ENCODE peak calls at places on chromosomes 11 and 22, in seven cellular contexts. X is astrocyte of the cerebellum, Q is AG09319, N is spleen, S is endothelial cell, V is neural crest cell, U is H1. P is an unnamed sample.
A peak's percentile ranks its signal among the peaks of the same experiment; 100 is the strongest.

GRCh38 chr11:1570896-1571759 is 943 bp downstream of the DUSP8 start:
- DNase-seq in N (peak; percentile 82), U (peak; percentile 73), X (no peak), Q (no peak), V (no peak), S (peak; percentile 13), P (no peak)

GRCh38 chr11:120181446-120181992 is 29.3 kb upstream of the OAF start:
- DNase-seq in X (no peak), Q (no peak), N (peak; percentile 39), S (no peak), V (no peak), U (no peak), P (no peak)

GRCh38 chr11:68461284-68461861 is 821 bp downstream of the PPP6R3 start:
- DNase-seq in U (no peak), X (no peak), Q (no peak), S (no peak), N (peak; percentile 25), V (no peak), P (no peak)

GRCh38 chr22:42272431-42273004 is 2.1 kb upstream of the TCF20 start:
- DNase-seq in N (peak; percentile 49), V (no peak), Q (no peak), S (no peak), X (no peak), U (no peak), P (no peak)

GRCh38 chr11:129279326-129280026 is 87.4 kb upstream of the ARHGAP32 start:
- DNase-seq in S (peak; percentile 84), U (peak; percentile 81), N (peak; percentile 94), Q (peak; percentile 37), V (peak; percentile 74), X (peak; percentile 23), P (peak; percentile 45)

GRCh38 chr11:126332221-126332711 is 23.2 kb upstream of the ST3GAL4 start:
- DNase-seq in X (no peak), Q (no peak), S (no peak), U (no peak), N (peak; percentile 74), V (no peak), P (no peak)

GRCh38 chr11:20126724-20127123 is 33.6 kb downstream of the DBX1 start:
- DNase-seq in S (no peak), V (no peak), Q (no peak), X (no peak), N (no peak), U (no peak), P (no peak)

GRCh38 chr11:32893091-32893946 is 708 bp downstream of the QSER1 start:
- DNase-seq in N (peak; percentile 92), Q (no peak), U (peak; percentile 80), V (peak; percentile 67), X (no peak), S (peak; percentile 82), P (no peak)

GRCh38 chr11:12556155-12556554 is 118.1 kb upstream of the TEAD1 start:
- DNase-seq in S (no peak), Q (no peak), U (peak; percentile 47), V (no peak), X (no peak), N (no peak), P (no peak)

GRCh38 chr11:102587722-102588121 is 37.4 kb downstream of the MMP20 start:
- DNase-seq in Q (no peak), U (no peak), N (no peak), X (no peak), S (no peak), V (no peak), P (no peak)

GRCh38 chr11:82906236-82906635 is 4.7 kb downstream of the DDIAS start:
- DNase-seq in X (peak; percentile 6), Q (no peak), S (no peak), V (no peak), U (no peak), N (no peak), P (no peak)

GRCh38 chr22:40950888-40951794 is at the start of gene RBX1:
- DNase-seq in V (peak; percentile 97), U (peak; percentile 99), X (peak; percentile 95), Q (peak; percentile 97), N (peak; percentile 100), S (peak; percentile 98), P (no peak)
- TF ChIP-seq CTCF in V (no peak), U (no peak), X (no peak), Q (no peak), N (no peak), S (no peak), P (no peak)

GRCh38 chr22:24727218-24727851 is 47.2 kb downstream of the PIWIL3 start:
- DNase-seq in Q (peak; percentile 27), S (no peak), V (no peak), N (no peak), U (no peak), X (peak; percentile 88), P (no peak)
- TF ChIP-seq CTCF in Q (no peak), S (no peak), V (no peak), N (no peak), U (no peak), X (no peak), P (no peak)

DNA sequence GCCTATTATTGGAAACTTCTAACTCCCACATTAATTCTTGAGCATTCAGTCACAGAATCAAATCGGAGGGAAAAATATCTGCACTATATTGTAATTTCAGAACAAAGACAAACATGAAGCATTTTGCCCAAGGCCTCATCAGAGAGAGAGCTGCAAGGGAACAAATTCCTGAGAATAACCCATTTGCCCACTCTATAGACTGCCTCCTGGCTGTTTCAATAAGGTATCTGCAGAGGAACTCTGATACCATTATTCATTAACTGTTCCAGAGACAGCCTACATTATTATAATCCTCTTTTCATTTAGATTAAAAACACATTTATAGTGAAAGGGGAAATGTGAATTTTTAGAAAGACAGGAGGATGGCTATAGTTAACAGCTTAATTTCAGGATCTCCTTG is 663.9 kb downstream of the DLG2 start:
- DNase-seq in X (no peak), U (no peak), V (no peak), S (no peak), Q (no peak), N (no peak), P (no peak)
- TF ChIP-seq CTCF in X (no peak), U (peak; percentile 11), V (no peak), S (no peak), Q (no peak), N (no peak), P (no peak)

DNA sequence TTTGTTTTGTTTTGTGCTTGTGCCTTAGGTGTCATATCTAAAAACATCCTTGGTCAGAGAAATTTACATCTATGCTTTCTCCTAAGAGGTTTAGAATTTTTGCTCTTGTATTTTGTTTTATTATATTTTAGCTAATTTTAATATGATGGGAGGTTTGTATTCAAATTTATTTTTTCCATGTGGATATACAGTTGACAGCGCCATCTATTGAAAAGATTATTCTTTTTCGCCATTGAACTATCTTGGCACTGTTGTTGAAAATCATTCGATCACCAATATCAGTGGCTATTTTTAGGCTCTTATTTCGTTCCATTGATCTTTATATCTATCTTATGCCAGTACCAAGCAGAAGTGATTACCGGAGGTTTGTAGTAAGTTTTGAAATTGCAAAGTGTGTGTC is 510.3 kb downstream of the BRD1 start:
- DNase-seq in U (no peak), N (no peak), S (no peak), V (no peak), Q (no peak), X (no peak), P (no peak)
- TF ChIP-seq CTCF in U (no peak), N (no peak), S (peak; percentile 39), V (peak; percentile 55), Q (no peak), X (no peak), P (peak; percentile 9)